ENCODE peak calls at places on chromosomes 1 and 21, in five cellular contexts. One of them, this sample, is unnamed.

GRCh38 chr1:152983743-152984142 is at the start of gene SPRR1A:
- ATAC-seq in K562: no peak
- ATAC-seq in upper lobe of left lung: no peak
- ATAC-seq in HepG2: no peak
- ATAC-seq in GM12878: no peak
- ATAC-seq in this sample: no peak

GRCh38 chr1:224700915-224701531 is 84.9 kb downstream of the CNIH3 start:
- ATAC-seq in K562: peak; percentile 93
- ATAC-seq in upper lobe of left lung: no peak
- ATAC-seq in HepG2: peak; percentile 84
- ATAC-seq in GM12878: peak; percentile 89
- ATAC-seq in this sample: no peak

GRCh38 chr1:151790940-151791651 is 796 bp upstream of the TDRKH start:
- ATAC-seq in K562: peak; percentile 54
- ATAC-seq in upper lobe of left lung: no peak
- ATAC-seq in HepG2: peak; percentile 72
- ATAC-seq in GM12878: peak; percentile 10
- ATAC-seq in this sample: no peak

GRCh38 chr21:35256468-35256988 is 207.4 kb upstream of the RUNX1 start:
- ATAC-seq in K562: peak; percentile 80
- ATAC-seq in upper lobe of left lung: peak; percentile 92
- ATAC-seq in HepG2: peak; percentile 47
- ATAC-seq in GM12878: no peak
- ATAC-seq in this sample: peak; percentile 72

GRCh38 chr1:181126871-181127587 is 38.5 kb downstream of the IER5 start:
- ATAC-seq in K562: no peak
- ATAC-seq in upper lobe of left lung: no peak
- ATAC-seq in HepG2: peak; percentile 74
- ATAC-seq in GM12878: no peak
- ATAC-seq in this sample: no peak

GRCh38 chr1:56002272-56002671 is 577.1 kb downstream of the PLPP3 start:
- ATAC-seq in K562: no peak
- ATAC-seq in upper lobe of left lung: no peak
- ATAC-seq in HepG2: no peak
- ATAC-seq in GM12878: no peak
- ATAC-seq in this sample: no peak

GRCh38 chr1:96710708-96711477 is 10.7 kb upstream of the PTBP2 start:
- ATAC-seq in K562: peak; percentile 51
- ATAC-seq in upper lobe of left lung: no peak
- ATAC-seq in HepG2: no peak
- ATAC-seq in GM12878: no peak
- ATAC-seq in this sample: no peak

GRCh38 chr1:8430476-8430875 is 112.6 kb downstream of the SLC45A1 start:
- ATAC-seq in K562: no peak
- ATAC-seq in upper lobe of left lung: no peak
- ATAC-seq in HepG2: no peak
- ATAC-seq in GM12878: peak; percentile 22
- ATAC-seq in this sample: no peak

GRCh38 chr1:184975208-184975875 is 1.0 kb upstream of the NIBAN1 start:
- ATAC-seq in K562: no peak
- ATAC-seq in upper lobe of left lung: no peak
- ATAC-seq in HepG2: peak; percentile 62
- ATAC-seq in GM12878: no peak
- ATAC-seq in this sample: no peak

GRCh38 chr21:41367598-41368360 is 6.0 kb downstream of the MX2 start:
- ATAC-seq in K562: no peak
- ATAC-seq in upper lobe of left lung: no peak
- ATAC-seq in HepG2: no peak
- ATAC-seq in GM12878: peak; percentile 65
- ATAC-seq in this sample: no peak

GRCh38 chr1:86998727-86999126 is 84.3 kb downstream of the HS2ST1 start:
- ATAC-seq in K562: peak; percentile 14
- ATAC-seq in upper lobe of left lung: no peak
- ATAC-seq in HepG2: no peak
- ATAC-seq in GM12878: peak; percentile 30
- ATAC-seq in this sample: no peak

GRCh38 chr1:5992034-5992813 is at the start of gene NPHP4:
- ATAC-seq in K562: peak; percentile 95
- ATAC-seq in upper lobe of left lung: peak; percentile 97
- ATAC-seq in HepG2: peak; percentile 95
- ATAC-seq in GM12878: peak; percentile 94
- ATAC-seq in this sample: peak; percentile 99
- TF ChIP-seq POLR2AphosphoS5 in K562: peak; percentile 38
- TF ChIP-seq POLR2AphosphoS5 in upper lobe of left lung: peak; percentile 15
- TF ChIP-seq POLR2AphosphoS5 in HepG2: peak; percentile 32
- TF ChIP-seq POLR2AphosphoS5 in GM12878: peak; percentile 37
- TF ChIP-seq POLR2AphosphoS5 in this sample: peak; percentile 26

GRCh38 chr1:170146861-170147260 is 1.1 kb downstream of the NTMT2 start:
- ATAC-seq in K562: no peak
- ATAC-seq in upper lobe of left lung: no peak
- ATAC-seq in HepG2: no peak
- ATAC-seq in GM12878: peak; percentile 60
- ATAC-seq in this sample: no peak
- TF ChIP-seq CTCF in K562: no peak
- TF ChIP-seq CTCF in upper lobe of left lung: no peak
- TF ChIP-seq CTCF in HepG2: no peak
- TF ChIP-seq CTCF in GM12878: no peak
- TF ChIP-seq CTCF in this sample: no peak

GRCh38 chr1:11691928-11692711 is 610 bp downstream of the DRAXIN start:
- ATAC-seq in K562: no peak
- ATAC-seq in upper lobe of left lung: no peak
- ATAC-seq in HepG2: no peak
- ATAC-seq in GM12878: no peak
- ATAC-seq in this sample: no peak
- TF ChIP-seq EP300 in K562: no peak
- TF ChIP-seq EP300 in upper lobe of left lung: no peak
- TF ChIP-seq EP300 in HepG2: no peak
- TF ChIP-seq EP300 in GM12878: no peak
- TF ChIP-seq EP300 in this sample: no peak

GRCh38 chr1:99429754-99430153 is 165.5 kb downstream of the PLPPR4 start:
- ATAC-seq in K562: no peak
- ATAC-seq in upper lobe of left lung: no peak
- ATAC-seq in HepG2: no peak
- ATAC-seq in GM12878: no peak
- ATAC-seq in this sample: no peak

GRCh38 chr1:99424087-99424486 is 159.8 kb downstream of the PLPPR4 start:
- ATAC-seq in K562: no peak
- ATAC-seq in upper lobe of left lung: no peak
- ATAC-seq in HepG2: no peak
- ATAC-seq in GM12878: no peak
- ATAC-seq in this sample: no peak
- TF ChIP-seq POLR2AphosphoS5 in K562: no peak
- TF ChIP-seq POLR2AphosphoS5 in upper lobe of left lung: no peak
- TF ChIP-seq POLR2AphosphoS5 in HepG2: no peak
- TF ChIP-seq POLR2AphosphoS5 in GM12878: no peak
- TF ChIP-seq POLR2AphosphoS5 in this sample: no peak

DNA sequence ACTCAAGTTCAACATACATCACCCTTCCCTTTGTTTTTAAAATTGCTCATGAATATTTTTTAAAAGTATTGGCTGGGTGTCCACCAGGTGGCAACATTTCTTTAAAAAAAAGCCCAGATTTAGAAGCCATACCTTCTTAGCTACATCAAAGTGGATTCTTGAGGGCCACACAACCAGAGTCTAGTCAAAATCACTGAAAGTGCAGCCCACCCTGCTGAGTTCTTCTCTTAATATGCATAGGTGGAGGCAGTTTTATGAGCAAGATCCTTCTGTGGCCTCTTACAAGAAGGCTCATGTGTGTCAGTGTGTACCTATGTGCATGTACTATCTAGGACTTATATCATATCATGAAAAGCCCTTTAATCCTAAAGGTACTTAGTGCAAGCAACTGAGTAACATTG is 16.9 kb upstream of the GNG12 start:
- ATAC-seq in K562: peak; percentile 71
- ATAC-seq in upper lobe of left lung: no peak
- ATAC-seq in HepG2: peak; percentile 43
- ATAC-seq in GM12878: peak; percentile 68
- ATAC-seq in this sample: no peak
- TF ChIP-seq CTCF in K562: peak; percentile 41
- TF ChIP-seq CTCF in upper lobe of left lung: peak; percentile 53
- TF ChIP-seq CTCF in HepG2: peak; percentile 42
- TF ChIP-seq CTCF in GM12878: peak; percentile 23
- TF ChIP-seq CTCF in this sample: peak; percentile 67

DNA sequence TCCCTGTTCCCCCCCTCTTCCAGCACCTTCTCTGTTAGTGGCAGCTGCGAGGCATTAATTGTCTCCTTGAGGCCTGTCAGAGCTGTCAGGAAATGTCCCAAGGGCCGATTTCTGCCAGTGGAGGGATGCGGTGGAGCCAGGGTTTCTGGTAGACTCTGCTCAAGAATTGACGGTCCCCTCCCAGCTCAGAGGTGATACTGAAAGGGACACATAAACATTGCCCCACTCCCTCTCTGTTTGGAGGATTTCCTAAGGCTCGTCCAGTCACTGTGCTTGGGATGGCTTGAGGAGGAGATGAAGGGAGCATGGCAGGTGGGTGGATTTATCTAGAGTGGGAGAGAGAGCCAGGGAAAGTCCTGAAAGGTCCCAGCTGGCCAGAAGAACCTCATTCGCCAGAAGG is 61.4 kb upstream of the CD34 start:
- ATAC-seq in K562: no peak
- ATAC-seq in upper lobe of left lung: no peak
- ATAC-seq in HepG2: no peak
- ATAC-seq in GM12878: no peak
- ATAC-seq in this sample: peak; percentile 56
- TF ChIP-seq EP300 in K562: no peak
- TF ChIP-seq EP300 in upper lobe of left lung: no peak
- TF ChIP-seq EP300 in HepG2: no peak
- TF ChIP-seq EP300 in GM12878: no peak
- TF ChIP-seq EP300 in this sample: no peak

DNA sequence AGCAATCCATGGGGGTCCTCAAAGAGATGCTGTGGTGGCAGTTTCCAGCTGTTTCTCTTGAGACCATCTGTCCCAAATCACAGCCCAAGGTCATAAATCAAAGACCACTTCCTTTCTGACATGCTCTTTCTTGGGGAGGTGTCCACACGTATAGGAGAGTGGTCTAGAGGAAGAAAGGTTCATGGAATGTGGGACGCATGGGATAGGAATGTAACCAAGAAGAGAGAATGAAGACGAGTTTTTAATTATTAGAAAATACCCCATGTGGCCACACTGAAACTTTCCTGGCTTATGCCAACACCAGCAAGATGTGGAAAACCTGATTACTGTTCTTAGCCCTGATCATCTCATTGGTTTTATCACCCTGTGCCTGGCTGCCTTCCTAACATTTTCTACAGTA is 124.2 kb upstream of the IFFO2 start:
- ATAC-seq in K562: no peak
- ATAC-seq in upper lobe of left lung: no peak
- ATAC-seq in HepG2: no peak
- ATAC-seq in GM12878: no peak
- ATAC-seq in this sample: no peak
- TF ChIP-seq POLR2AphosphoS5 in K562: no peak
- TF ChIP-seq POLR2AphosphoS5 in upper lobe of left lung: no peak
- TF ChIP-seq POLR2AphosphoS5 in HepG2: no peak
- TF ChIP-seq POLR2AphosphoS5 in GM12878: no peak
- TF ChIP-seq POLR2AphosphoS5 in this sample: no peak

GRCh38 chr1:3409737-3410434 is 44.6 kb upstream of the ARHGEF16 start:
- ATAC-seq in K562: no peak
- ATAC-seq in upper lobe of left lung: no peak
- ATAC-seq in HepG2: peak; percentile 87
- ATAC-seq in GM12878: no peak
- ATAC-seq in this sample: peak; percentile 73
- TF ChIP-seq CTCF in K562: no peak
- TF ChIP-seq CTCF in upper lobe of left lung: peak; percentile 20
- TF ChIP-seq CTCF in HepG2: peak; percentile 91
- TF ChIP-seq CTCF in GM12878: no peak
- TF ChIP-seq CTCF in this sample: no peak

DNA sequence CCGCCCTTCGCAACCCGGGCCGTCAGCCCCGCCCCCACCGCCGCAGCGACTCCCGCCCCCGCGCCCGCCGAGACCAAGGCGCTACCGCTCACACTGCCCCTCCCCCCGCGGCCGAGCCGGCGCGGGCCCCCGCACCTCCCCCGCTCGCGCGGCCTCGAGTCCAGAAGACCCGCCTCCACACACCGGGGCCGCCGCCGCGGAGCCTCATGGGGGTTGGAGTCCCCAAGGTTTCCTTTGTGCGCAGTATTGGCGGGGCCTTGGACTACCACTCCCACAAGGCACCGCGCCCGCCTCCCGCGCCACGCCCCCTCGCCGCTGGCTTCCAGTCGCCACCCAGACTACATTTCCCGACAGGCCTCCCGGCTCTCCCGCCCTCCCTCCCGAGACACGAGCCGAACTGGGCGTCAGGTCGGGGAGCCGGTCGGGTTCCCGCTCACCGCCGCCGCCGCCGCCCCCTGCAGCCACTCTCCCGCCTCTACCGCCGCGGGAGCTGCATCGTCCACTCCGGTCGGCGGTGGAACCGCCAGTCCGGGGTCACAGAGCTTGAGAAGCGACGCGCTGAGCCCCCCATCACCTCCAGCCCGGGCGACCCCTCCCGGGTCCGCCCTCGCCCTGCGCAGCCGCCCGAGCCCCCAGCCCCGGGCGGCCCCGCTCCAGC is at the start of gene PHF13:
- ATAC-seq in K562: peak; percentile 91
- ATAC-seq in upper lobe of left lung: peak; percentile 100
- ATAC-seq in HepG2: peak; percentile 92
- ATAC-seq in GM12878: peak; percentile 96
- ATAC-seq in this sample: peak; percentile 97
- TF ChIP-seq EP300 in K562: no peak
- TF ChIP-seq EP300 in upper lobe of left lung: no peak
- TF ChIP-seq EP300 in HepG2: peak; percentile 34
- TF ChIP-seq EP300 in GM12878: no peak
- TF ChIP-seq EP300 in this sample: no peak

This sample was measured in gastroesophageal sphincter.